ENCODE peak calls at places on chromosomes 6 and 20, in eight cellular contexts. One of them, this sample, is unnamed.

GRCh38 chr20:22373164-22373895 is 211.0 kb downstream of the FOXA2 start:
- DNase-seq in BE2C: no peak
- DNase-seq in tibial artery: no peak
- DNase-seq in AG09309: no peak
- DNase-seq in ascending aorta: no peak
- DNase-seq in heart right ventricle: no peak
- DNase-seq in foreskin keratinocyte: no peak
- DNase-seq in HFF-Myc: no peak
- DNase-seq in this sample: no peak

GRCh38 chr6:37882724-37883413 is 63.3 kb downstream of the ZFAND3 start:
- DNase-seq in AG09309: peak; percentile 51
- DNase-seq in BE2C: no peak
- DNase-seq in HFF-Myc: no peak
- DNase-seq in heart right ventricle: no peak
- DNase-seq in ascending aorta: no peak
- DNase-seq in foreskin keratinocyte: no peak
- DNase-seq in tibial artery: no peak
- DNase-seq in this sample: peak; percentile 89

GRCh38 chr20:38308047-38308438 is 4.1 kb downstream of the BPI start:
- DNase-seq in tibial artery: no peak
- DNase-seq in AG09309: no peak
- DNase-seq in heart right ventricle: no peak
- DNase-seq in foreskin keratinocyte: no peak
- DNase-seq in ascending aorta: no peak
- DNase-seq in HFF-Myc: no peak
- DNase-seq in BE2C: no peak
- DNase-seq in this sample: no peak

GRCh38 chr6:113576310-113576709 is 280.8 kb upstream of the MARCKS start:
- DNase-seq in BE2C: no peak
- DNase-seq in HFF-Myc: no peak
- DNase-seq in tibial artery: no peak
- DNase-seq in heart right ventricle: no peak
- DNase-seq in foreskin keratinocyte: no peak
- DNase-seq in AG09309: no peak
- DNase-seq in ascending aorta: no peak
- DNase-seq in this sample: no peak

GRCh38 chr20:17660667-17661066 is 21.4 kb downstream of the RRBP1 start:
- DNase-seq in BE2C: no peak
- DNase-seq in HFF-Myc: no peak
- DNase-seq in foreskin keratinocyte: no peak
- DNase-seq in ascending aorta: no peak
- DNase-seq in tibial artery: peak; percentile 54
- DNase-seq in AG09309: no peak
- DNase-seq in heart right ventricle: no peak
- DNase-seq in this sample: no peak

GRCh38 chr20:44070139-44070900 is 116.7 kb downstream of the JPH2 start:
- DNase-seq in foreskin keratinocyte: no peak
- DNase-seq in BE2C: no peak
- DNase-seq in heart right ventricle: no peak
- DNase-seq in HFF-Myc: no peak
- DNase-seq in ascending aorta: no peak
- DNase-seq in AG09309: no peak
- DNase-seq in tibial artery: no peak
- DNase-seq in this sample: no peak

GRCh38 chr6:11575408-11576033 is 38.0 kb downstream of the TMEM170B start:
- DNase-seq in foreskin keratinocyte: peak; percentile 54
- DNase-seq in tibial artery: no peak
- DNase-seq in AG09309: peak; percentile 52
- DNase-seq in ascending aorta: no peak
- DNase-seq in BE2C: peak; percentile 43
- DNase-seq in heart right ventricle: no peak
- DNase-seq in HFF-Myc: peak; percentile 61
- DNase-seq in this sample: peak; percentile 86

GRCh38 chr6:98644063-98644462 is 190.3 kb upstream of the POU3F2 start:
- DNase-seq in tibial artery: no peak
- DNase-seq in foreskin keratinocyte: no peak
- DNase-seq in ascending aorta: no peak
- DNase-seq in HFF-Myc: no peak
- DNase-seq in heart right ventricle: no peak
- DNase-seq in BE2C: no peak
- DNase-seq in AG09309: no peak
- DNase-seq in this sample: no peak

GRCh38 chr20:20079102-20079784 is 26.9 kb downstream of the CFAP61 start:
- DNase-seq in heart right ventricle: no peak
- DNase-seq in AG09309: no peak
- DNase-seq in foreskin keratinocyte: no peak
- DNase-seq in HFF-Myc: no peak
- DNase-seq in BE2C: no peak
- DNase-seq in ascending aorta: no peak
- DNase-seq in tibial artery: no peak
- DNase-seq in this sample: no peak

GRCh38 chr20:20085071-20085470 is 32.7 kb downstream of the CFAP61 start:
- DNase-seq in BE2C: peak; percentile 29
- DNase-seq in foreskin keratinocyte: no peak
- DNase-seq in ascending aorta: peak; percentile 49
- DNase-seq in heart right ventricle: peak; percentile 67
- DNase-seq in tibial artery: peak; percentile 80
- DNase-seq in AG09309: no peak
- DNase-seq in HFF-Myc: no peak
- DNase-seq in this sample: no peak

GRCh38 chr20:20085812-20086211 is 33.5 kb downstream of the CFAP61 start:
- DNase-seq in BE2C: no peak
- DNase-seq in ascending aorta: peak; percentile 30
- DNase-seq in foreskin keratinocyte: peak; percentile 50
- DNase-seq in tibial artery: peak; percentile 72
- DNase-seq in HFF-Myc: no peak
- DNase-seq in AG09309: no peak
- DNase-seq in heart right ventricle: no peak
- DNase-seq in this sample: no peak

GRCh38 chr20:20084296-20084752 is 32.0 kb downstream of the CFAP61 start:
- DNase-seq in heart right ventricle: no peak
- DNase-seq in BE2C: peak; percentile 30
- DNase-seq in ascending aorta: no peak
- DNase-seq in AG09309: no peak
- DNase-seq in foreskin keratinocyte: no peak
- DNase-seq in HFF-Myc: no peak
- DNase-seq in tibial artery: no peak
- DNase-seq in this sample: no peak

DNA sequence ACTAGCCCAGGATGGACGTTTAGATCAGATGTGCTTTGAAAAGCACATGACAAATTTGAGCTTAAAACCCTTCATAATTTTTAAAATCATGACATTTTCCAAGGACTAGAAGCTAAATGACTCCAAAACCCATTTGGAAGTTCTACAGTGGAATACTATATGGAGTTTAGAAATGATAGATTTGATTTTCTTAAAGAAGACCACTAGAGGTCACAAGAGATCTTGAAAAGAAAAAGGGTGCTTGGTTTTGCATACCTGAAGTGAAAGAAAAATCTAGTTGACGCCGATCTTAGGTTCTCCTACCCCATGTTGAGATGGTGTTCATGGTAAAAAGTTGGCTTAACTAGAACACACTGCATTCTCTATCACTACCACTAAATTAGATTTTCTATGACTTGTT is 31.5 kb downstream of the CFAP61 start:
- DNase-seq in AG09309: no peak
- DNase-seq in heart right ventricle: no peak
- DNase-seq in tibial artery: no peak
- DNase-seq in BE2C: no peak
- DNase-seq in foreskin keratinocyte: no peak
- DNase-seq in HFF-Myc: no peak
- DNase-seq in ascending aorta: no peak
- DNase-seq in this sample: peak; percentile 25
- TF ChIP-seq CTCF in AG09309: peak; percentile 40
- TF ChIP-seq CTCF in heart right ventricle: peak; percentile 18
- TF ChIP-seq CTCF in tibial artery: peak; percentile 66
- TF ChIP-seq CTCF in BE2C: peak; percentile 61
- TF ChIP-seq CTCF in foreskin keratinocyte: peak; percentile 74
- TF ChIP-seq CTCF in HFF-Myc: no peak
- TF ChIP-seq CTCF in ascending aorta: peak; percentile 64
- TF ChIP-seq CTCF in this sample: peak; percentile 53

GRCh38 chr6:68640506-68640875 is 5.4 kb downstream of the ADGRB3 start:
- DNase-seq in foreskin keratinocyte: no peak
- DNase-seq in heart right ventricle: no peak
- DNase-seq in HFF-Myc: no peak
- DNase-seq in ascending aorta: no peak
- DNase-seq in tibial artery: no peak
- DNase-seq in BE2C: no peak
- DNase-seq in AG09309: no peak
- DNase-seq in this sample: no peak

GRCh38 chr6:68641172-68641571 is 6.1 kb downstream of the ADGRB3 start:
- DNase-seq in AG09309: no peak
- DNase-seq in foreskin keratinocyte: no peak
- DNase-seq in tibial artery: no peak
- DNase-seq in heart right ventricle: no peak
- DNase-seq in ascending aorta: no peak
- DNase-seq in BE2C: no peak
- DNase-seq in HFF-Myc: no peak
- DNase-seq in this sample: no peak

GRCh38 chr6:68642977-68643376 is 7.9 kb downstream of the ADGRB3 start:
- DNase-seq in AG09309: no peak
- DNase-seq in heart right ventricle: no peak
- DNase-seq in tibial artery: no peak
- DNase-seq in BE2C: no peak
- DNase-seq in ascending aorta: no peak
- DNase-seq in HFF-Myc: no peak
- DNase-seq in foreskin keratinocyte: no peak
- DNase-seq in this sample: no peak

GRCh38 chr6:68639826-68640505 is 4.9 kb downstream of the ADGRB3 start:
- DNase-seq in foreskin keratinocyte: no peak
- DNase-seq in HFF-Myc: no peak
- DNase-seq in tibial artery: no peak
- DNase-seq in heart right ventricle: no peak
- DNase-seq in ascending aorta: no peak
- DNase-seq in AG09309: no peak
- DNase-seq in BE2C: no peak
- DNase-seq in this sample: no peak

GRCh38 chr6:68642081-68642480 is 7.0 kb downstream of the ADGRB3 start:
- DNase-seq in foreskin keratinocyte: no peak
- DNase-seq in AG09309: no peak
- DNase-seq in HFF-Myc: no peak
- DNase-seq in ascending aorta: no peak
- DNase-seq in tibial artery: no peak
- DNase-seq in BE2C: no peak
- DNase-seq in heart right ventricle: no peak
- DNase-seq in this sample: no peak
- TF ChIP-seq CTCF in foreskin keratinocyte: no peak
- TF ChIP-seq CTCF in AG09309: no peak
- TF ChIP-seq CTCF in HFF-Myc: no peak
- TF ChIP-seq CTCF in ascending aorta: no peak
- TF ChIP-seq CTCF in tibial artery: no peak
- TF ChIP-seq CTCF in BE2C: no peak
- TF ChIP-seq CTCF in heart right ventricle: no peak
- TF ChIP-seq CTCF in this sample: no peak

GRCh38 chr6:139376604-139377218 is 2.3 kb upstream of the CITED2 start:
- DNase-seq in tibial artery: peak; percentile 79
- DNase-seq in AG09309: no peak
- DNase-seq in BE2C: no peak
- DNase-seq in HFF-Myc: no peak
- DNase-seq in foreskin keratinocyte: peak; percentile 43
- DNase-seq in heart right ventricle: no peak
- DNase-seq in ascending aorta: no peak
- DNase-seq in this sample: peak; percentile 69
- TF ChIP-seq CTCF in tibial artery: no peak
- TF ChIP-seq CTCF in AG09309: peak; percentile 19
- TF ChIP-seq CTCF in BE2C: no peak
- TF ChIP-seq CTCF in HFF-Myc: no peak
- TF ChIP-seq CTCF in foreskin keratinocyte: peak; percentile 4
- TF ChIP-seq CTCF in heart right ventricle: no peak
- TF ChIP-seq CTCF in ascending aorta: peak; percentile 18
- TF ChIP-seq CTCF in this sample: no peak

GRCh38 chr6:21588812-21589811 is 4.4 kb upstream of the SOX4 start:
- DNase-seq in tibial artery: peak; percentile 89
- DNase-seq in ascending aorta: no peak
- DNase-seq in foreskin keratinocyte: peak; percentile 76
- DNase-seq in HFF-Myc: no peak
- DNase-seq in AG09309: no peak
- DNase-seq in BE2C: peak; percentile 92
- DNase-seq in heart right ventricle: peak; percentile 89
- DNase-seq in this sample: peak; percentile 92

GRCh38 chr6:21586300-21586699 is 7.3 kb upstream of the SOX4 start:
- DNase-seq in ascending aorta: no peak
- DNase-seq in tibial artery: no peak
- DNase-seq in AG09309: no peak
- DNase-seq in HFF-Myc: no peak
- DNase-seq in BE2C: no peak
- DNase-seq in heart right ventricle: no peak
- DNase-seq in foreskin keratinocyte: no peak
- DNase-seq in this sample: no peak

GRCh38 chr6:21587925-21588811 is 5.4 kb upstream of the SOX4 start:
- DNase-seq in BE2C: peak; percentile 79
- DNase-seq in ascending aorta: no peak
- DNase-seq in foreskin keratinocyte: peak; percentile 74
- DNase-seq in AG09309: no peak
- DNase-seq in HFF-Myc: no peak
- DNase-seq in tibial artery: peak; percentile 76
- DNase-seq in heart right ventricle: peak; percentile 55
- DNase-seq in this sample: peak; percentile 51

GRCh38 chr6:21586760-21587181 is 6.8 kb upstream of the SOX4 start:
- DNase-seq in foreskin keratinocyte: no peak
- DNase-seq in BE2C: peak; percentile 84
- DNase-seq in HFF-Myc: no peak
- DNase-seq in AG09309: no peak
- DNase-seq in ascending aorta: no peak
- DNase-seq in tibial artery: no peak
- DNase-seq in heart right ventricle: peak; percentile 47
- DNase-seq in this sample: no peak

DNA sequence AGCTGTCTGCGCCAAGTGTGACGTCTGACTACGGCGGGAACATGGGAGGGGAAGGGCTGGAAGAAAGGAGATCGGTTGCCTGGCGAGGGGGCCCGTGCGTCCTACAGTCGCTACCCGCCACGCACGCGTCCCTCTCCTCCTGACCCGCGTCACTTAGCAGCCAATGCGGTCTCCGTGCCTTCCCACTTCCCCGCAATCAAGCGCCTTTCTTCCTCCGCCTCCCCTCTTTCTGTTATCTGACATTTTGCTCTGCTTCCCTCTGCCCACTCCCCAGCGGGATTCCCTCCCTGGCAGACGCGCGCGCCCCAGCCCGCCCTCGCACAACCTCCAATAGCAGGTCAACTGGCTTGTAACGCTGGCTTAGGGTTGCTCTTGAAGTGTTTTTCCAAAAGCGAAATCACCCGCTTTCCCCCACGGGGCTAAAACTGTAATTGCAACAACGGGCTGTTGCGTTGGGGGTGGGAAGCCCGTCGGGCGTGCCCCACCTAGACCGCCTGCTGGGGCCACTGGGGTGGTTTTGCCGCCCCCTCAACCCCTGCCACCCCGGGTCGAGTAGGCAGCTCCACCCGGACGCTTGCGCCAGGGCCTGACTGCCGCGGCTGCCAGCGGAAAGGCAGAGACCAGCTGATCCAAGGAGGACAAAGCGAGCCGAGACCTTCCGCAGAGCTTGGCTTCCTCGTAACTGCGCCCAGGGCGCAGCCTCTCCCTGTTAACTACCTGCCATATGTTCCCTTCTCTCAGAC is 6.2 kb upstream of the SOX4 start:
- DNase-seq in heart right ventricle: peak; percentile 62
- DNase-seq in AG09309: no peak
- DNase-seq in foreskin keratinocyte: peak; percentile 45
- DNase-seq in tibial artery: peak; percentile 77
- DNase-seq in BE2C: peak; percentile 76
- DNase-seq in HFF-Myc: no peak
- DNase-seq in ascending aorta: no peak
- DNase-seq in this sample: peak; percentile 71
- TF ChIP-seq CTCF in heart right ventricle: no peak
- TF ChIP-seq CTCF in AG09309: peak; percentile 38
- TF ChIP-seq CTCF in foreskin keratinocyte: peak; percentile 38
- TF ChIP-seq CTCF in tibial artery: no peak
- TF ChIP-seq CTCF in BE2C: peak; percentile 20
- TF ChIP-seq CTCF in HFF-Myc: peak; percentile 8
- TF ChIP-seq CTCF in ascending aorta: no peak
- TF ChIP-seq CTCF in this sample: no peak

GRCh38 chr6:147390909-147391536 is 117.5 kb upstream of the SAMD5 start:
- DNase-seq in HFF-Myc: no peak
- DNase-seq in tibial artery: no peak
- DNase-seq in heart right ventricle: no peak
- DNase-seq in AG09309: no peak
- DNase-seq in foreskin keratinocyte: peak; percentile 4
- DNase-seq in BE2C: peak; percentile 31
- DNase-seq in ascending aorta: no peak
- DNase-seq in this sample: peak; percentile 22
- TF ChIP-seq CTCF in HFF-Myc: peak; percentile 33
- TF ChIP-seq CTCF in tibial artery: no peak
- TF ChIP-seq CTCF in heart right ventricle: peak; percentile 10
- TF ChIP-seq CTCF in AG09309: peak; percentile 38
- TF ChIP-seq CTCF in foreskin keratinocyte: peak; percentile 80
- TF ChIP-seq CTCF in BE2C: peak; percentile 55
- TF ChIP-seq CTCF in ascending aorta: peak; percentile 24
- TF ChIP-seq CTCF in this sample: peak; percentile 33